ENCODE peak calls at places on chromosomes 12 and 14, in five cellular contexts. One of them, this sample, is unnamed.

GRCh38 chr12:15662303-15662980 is 126.7 kb downstream of the EPS8 start:
- DNase-seq in NCI-H446 treated with DMSO at 0.1 percent for 48 hours: no peak
- DNase-seq in islet precursor cell: no peak
- DNase-seq in globus pallidus: no peak
- DNase-seq in Calu3: no peak
- DNase-seq in this sample: no peak

GRCh38 chr14:75088566-75089373 is 19.3 kb downstream of the ZC2HC1C start:
- DNase-seq in NCI-H446 treated with DMSO at 0.1 percent for 48 hours: peak; percentile 12
- DNase-seq in islet precursor cell: peak; percentile 67
- DNase-seq in globus pallidus: peak; percentile 57
- DNase-seq in Calu3: peak; percentile 64
- DNase-seq in this sample: peak; percentile 46

GRCh38 chr12:55663391-55663790 is 26.7 kb downstream of the OR10P1 start:
- DNase-seq in NCI-H446 treated with DMSO at 0.1 percent for 48 hours: no peak
- DNase-seq in islet precursor cell: no peak
- DNase-seq in globus pallidus: no peak
- DNase-seq in Calu3: no peak
- DNase-seq in this sample: no peak

GRCh38 chr12:56723889-56724659 is 1.0 kb downstream of the NACA start:
- DNase-seq in NCI-H446 treated with DMSO at 0.1 percent for 48 hours: peak; percentile 47
- DNase-seq in islet precursor cell: no peak
- DNase-seq in globus pallidus: peak; percentile 50
- DNase-seq in Calu3: no peak
- DNase-seq in this sample: peak; percentile 30

GRCh38 chr12:42094277-42094676 is 50.4 kb downstream of the GXYLT1 start:
- DNase-seq in NCI-H446 treated with DMSO at 0.1 percent for 48 hours: no peak
- DNase-seq in islet precursor cell: peak; percentile 84
- DNase-seq in globus pallidus: no peak
- DNase-seq in Calu3: no peak
- DNase-seq in this sample: peak; percentile 27

GRCh38 chr14:85516239-85517112 is 13.5 kb upstream of the FLRT2 start:
- DNase-seq in NCI-H446 treated with DMSO at 0.1 percent for 48 hours: no peak
- DNase-seq in islet precursor cell: no peak
- DNase-seq in globus pallidus: no peak
- DNase-seq in Calu3: no peak
- DNase-seq in this sample: no peak

GRCh38 chr14:68846466-68846865 is 53.6 kb upstream of the ZFP36L1 start:
- DNase-seq in NCI-H446 treated with DMSO at 0.1 percent for 48 hours: no peak
- DNase-seq in islet precursor cell: no peak
- DNase-seq in globus pallidus: no peak
- DNase-seq in Calu3: no peak
- DNase-seq in this sample: no peak

GRCh38 chr14:65333926-65334687 is 78.4 kb upstream of the FUT8 start:
- DNase-seq in NCI-H446 treated with DMSO at 0.1 percent for 48 hours: no peak
- DNase-seq in islet precursor cell: peak; percentile 88
- DNase-seq in globus pallidus: no peak
- DNase-seq in Calu3: no peak
- DNase-seq in this sample: peak; percentile 87

GRCh38 chr12:114820773-114821172 is 136.8 kb upstream of the TBX3 start:
- DNase-seq in NCI-H446 treated with DMSO at 0.1 percent for 48 hours: no peak
- DNase-seq in islet precursor cell: no peak
- DNase-seq in globus pallidus: no peak
- DNase-seq in Calu3: no peak
- DNase-seq in this sample: no peak

GRCh38 chr12:84408936-84409335 is 503.7 kb downstream of the SLC6A15 start:
- DNase-seq in NCI-H446 treated with DMSO at 0.1 percent for 48 hours: no peak
- DNase-seq in islet precursor cell: no peak
- DNase-seq in globus pallidus: no peak
- DNase-seq in Calu3: no peak
- DNase-seq in this sample: no peak

GRCh38 chr12:42469355-42470006 is 120.1 kb downstream of the PRICKLE1 start:
- DNase-seq in NCI-H446 treated with DMSO at 0.1 percent for 48 hours: no peak
- DNase-seq in islet precursor cell: no peak
- DNase-seq in globus pallidus: no peak
- DNase-seq in Calu3: no peak
- DNase-seq in this sample: no peak

GRCh38 chr12:119179335-119180021 is 747 bp downstream of the HSPB8 start:
- DNase-seq in NCI-H446 treated with DMSO at 0.1 percent for 48 hours: no peak
- DNase-seq in islet precursor cell: peak; percentile 98
- DNase-seq in globus pallidus: no peak
- DNase-seq in Calu3: peak; percentile 52
- DNase-seq in this sample: peak; percentile 90

GRCh38 chr14:24674204-24674970 is 40.4 kb upstream of the GZMB start:
- DNase-seq in NCI-H446 treated with DMSO at 0.1 percent for 48 hours: no peak
- DNase-seq in islet precursor cell: no peak
- DNase-seq in globus pallidus: no peak
- DNase-seq in Calu3: no peak
- DNase-seq in this sample: no peak

GRCh38 chr14:63524537-63525155 is 18.5 kb downstream of the PPP2R5E start:
- DNase-seq in NCI-H446 treated with DMSO at 0.1 percent for 48 hours: no peak
- DNase-seq in islet precursor cell: peak; percentile 40
- DNase-seq in globus pallidus: no peak
- DNase-seq in Calu3: peak; percentile 66
- DNase-seq in this sample: no peak

GRCh38 chr14:59398841-59399240 is 66.3 kb downstream of the GPR135 start:
- DNase-seq in NCI-H446 treated with DMSO at 0.1 percent for 48 hours: no peak
- DNase-seq in islet precursor cell: no peak
- DNase-seq in globus pallidus: no peak
- DNase-seq in Calu3: no peak
- DNase-seq in this sample: no peak

GRCh38 chr14:50001146-50001998 is 108.5 kb downstream of the ARF6 start:
- DNase-seq in NCI-H446 treated with DMSO at 0.1 percent for 48 hours: no peak
- DNase-seq in islet precursor cell: peak; percentile 94
- DNase-seq in globus pallidus: no peak
- DNase-seq in Calu3: peak; percentile 79
- DNase-seq in this sample: peak; percentile 96

GRCh38 chr14:52950898-52951729 is at the start of gene FERMT2:
- DNase-seq in NCI-H446 treated with DMSO at 0.1 percent for 48 hours: peak; percentile 79
- DNase-seq in islet precursor cell: peak; percentile 96
- DNase-seq in globus pallidus: peak; percentile 91
- DNase-seq in Calu3: peak; percentile 91
- DNase-seq in this sample: peak; percentile 87

GRCh38 chr12:15423629-15424028 is 101.3 kb downstream of the PTPRO start:
- DNase-seq in NCI-H446 treated with DMSO at 0.1 percent for 48 hours: no peak
- DNase-seq in islet precursor cell: no peak
- DNase-seq in globus pallidus: no peak
- DNase-seq in Calu3: no peak
- DNase-seq in this sample: no peak

GRCh38 chr14:89720076-89720687 is 234.3 kb downstream of the EFCAB11 start:
- DNase-seq in NCI-H446 treated with DMSO at 0.1 percent for 48 hours: no peak
- DNase-seq in islet precursor cell: no peak
- DNase-seq in globus pallidus: no peak
- DNase-seq in Calu3: no peak
- DNase-seq in this sample: no peak

GRCh38 chr12:107464644-107465043 is 221.0 kb upstream of the PWP1 start:
- DNase-seq in NCI-H446 treated with DMSO at 0.1 percent for 48 hours: no peak
- DNase-seq in islet precursor cell: no peak
- DNase-seq in globus pallidus: no peak
- DNase-seq in Calu3: no peak
- DNase-seq in this sample: no peak

GRCh38 chr12:78181544-78182162 is 351.0 kb downstream of the NAV3 start:
- DNase-seq in NCI-H446 treated with DMSO at 0.1 percent for 48 hours: no peak
- DNase-seq in islet precursor cell: no peak
- DNase-seq in globus pallidus: no peak
- DNase-seq in Calu3: peak; percentile 51
- DNase-seq in this sample: no peak

GRCh38 chr14:65850429-65851145 is 438.1 kb downstream of the FUT8 start:
- DNase-seq in NCI-H446 treated with DMSO at 0.1 percent for 48 hours: peak; percentile 88
- DNase-seq in islet precursor cell: peak; percentile 35
- DNase-seq in globus pallidus: no peak
- DNase-seq in Calu3: no peak
- DNase-seq in this sample: no peak

GRCh38 chr14:46053221-46053620 is 598.4 kb downstream of the RPL10L start:
- DNase-seq in NCI-H446 treated with DMSO at 0.1 percent for 48 hours: no peak
- DNase-seq in islet precursor cell: no peak
- DNase-seq in globus pallidus: no peak
- DNase-seq in Calu3: no peak
- DNase-seq in this sample: no peak

GRCh38 chr12:129074379-129074778 is 221.1 kb downstream of the GLT1D1 start:
- DNase-seq in NCI-H446 treated with DMSO at 0.1 percent for 48 hours: no peak
- DNase-seq in islet precursor cell: no peak
- DNase-seq in globus pallidus: no peak
- DNase-seq in Calu3: no peak
- DNase-seq in this sample: no peak